ENCODE peak calls at places on chromosomes 2 and 18, in four cellular contexts. E, A, G and J are unnamed samples.
A peak's percentile ranks its signal among the peaks of the same experiment; 100 is the strongest.

GRCh38 chr2:79235135-79235534 is 75.6 kb upstream of the REG3A start:
- DNase-seq in E (no peak), A (no peak), G (no peak), J (no peak)

GRCh38 chr18:79323471-79323870 is 72.3 kb upstream of the NFATC1 start:
- DNase-seq in E (no peak), A (no peak), G (no peak), J (no peak)

GRCh38 chr18:76922107-76922506 is 99.8 kb downstream of the ZNF236 start:
- DNase-seq in E (peak; percentile 21), A (peak; percentile 4), G (peak; percentile 11), J (peak; percentile 40)

GRCh38 chr18:25230658-25231326 is 121.2 kb downstream of the ZNF521 start:
- DNase-seq in E (no peak), A (no peak), G (no peak), J (no peak)

GRCh38 chr2:74845217-74845751 is 11.4 kb downstream of the HK2 start:
- DNase-seq in E (no peak), A (no peak), G (no peak), J (no peak)

GRCh38 chr18:6249788-6250187 is 164.9 kb downstream of the L3MBTL4 start:
- DNase-seq in E (no peak), A (no peak), G (no peak), J (no peak)

GRCh38 chr2:118052474-118052873 is 35.8 kb upstream of the INSIG2 start:
- DNase-seq in E (no peak), A (no peak), G (no peak), J (no peak)

GRCh38 chr2:238701066-238701906 is 146.6 kb upstream of the TWIST2 start:
- DNase-seq in E (no peak), A (no peak), G (no peak), J (no peak)

GRCh38 chr18:67410671-67411070 is 105.8 kb downstream of the DSEL start:
- DNase-seq in E (no peak), A (no peak), G (no peak), J (no peak)

GRCh38 chr2:36586672-36587071 is 11.3 kb downstream of the FEZ2 start:
- DNase-seq in E (no peak), A (no peak), G (no peak), J (no peak)

GRCh38 chr2:104599802-104600510 is 254.0 kb upstream of the POU3F3 start:
- DNase-seq in E (no peak), A (no peak), G (no peak), J (no peak)

GRCh38 chr2:187593098-187593497 is 38.9 kb upstream of the TFPI start:
- DNase-seq in E (no peak), A (no peak), G (no peak), J (no peak)

GRCh38 chr2:239289545-239289944 is 111.3 kb downstream of the HDAC4 start:
- DNase-seq in E (no peak), A (no peak), G (no peak), J (no peak)

GRCh38 chr18:76764296-76764901 is 58.0 kb upstream of the ZNF236 start:
- DNase-seq in E (no peak), A (no peak), G (no peak), J (no peak)

GRCh38 chr2:185782223-185782769 is 43.7 kb downstream of the FSIP2 start:
- DNase-seq in E (no peak), A (no peak), G (no peak), J (no peak)

GRCh38 chr2:119549236-119549635 is 5.0 kb downstream of the CFAP221 start:
- DNase-seq in E (no peak), A (no peak), G (no peak), J (no peak)

GRCh38 chr2:142521492-142521891 is 356.0 kb upstream of the KYNU start:
- DNase-seq in E (no peak), A (no peak), G (no peak), J (no peak)

GRCh38 chr2:121044412-121044811 is 240.6 kb downstream of the TFCP2L1 start:
- DNase-seq in E (no peak), A (no peak), G (no peak), J (no peak)